ENCODE peak calls at places on chromosomes 2 and 18, in six cellular contexts. V is brain microvascular endothelial cell, R is BJ, Y is A673, Q is astrocyte, P is gastrocnemius medialis. B is an unnamed sample. For H3K27me3, the result is how much of the 10 kb centered on the place peaks cover.

GRCh38 chr2:206408323-206409320 is 34.7 kb upstream of the ADAM23 start:
- DNase-seq in V (no peak), R (no peak), Y (no peak), Q (no peak), P (no peak), B (no peak)

GRCh38 chr2:8003462-8004075 is 678.3 kb upstream of the ID2 start:
- DNase-seq in V (peak), R (peak), Y (peak), Q (peak), P (peak), B (peak)

GRCh38 chr2:31931916-31932315 is 78.9 kb downstream of the MEMO1 start:
- DNase-seq in V (no peak), R (no peak), Y (no peak), Q (no peak), P (no peak), B (no peak)

GRCh38 chr2:23760746-23761145 is 166.2 kb downstream of the ATAD2B start:
- DNase-seq in V (no peak), R (no peak), Y (peak), Q (peak), P (no peak), B (no peak)

GRCh38 chr2:7835693-7836680 is 845.9 kb upstream of the ID2 start:
- DNase-seq in V (no peak), R (no peak), Y (no peak), Q (no peak), P (no peak), B (no peak)

GRCh38 chr2:138086556-138086955 is 122.3 kb downstream of the HNMT start:
- DNase-seq in V (no peak), R (no peak), Y (no peak), Q (peak), P (no peak), B (peak)

GRCh38 chr2:27393225-27393624 is 12.7 kb upstream of the ZNF513 start:
- DNase-seq in V (no peak), R (no peak), Y (no peak), Q (no peak), P (no peak), B (no peak)

GRCh38 chr2:208250401-208250800 is 4.5 kb downstream of the IDH1 start:
- DNase-seq in V (no peak), R (no peak), Y (no peak), Q (no peak), P (no peak), B (no peak)

GRCh38 chr2:217394510-217395351 is 534.9 kb upstream of the TNP1 start:
- DNase-seq in V (no peak), R (no peak), Y (no peak), Q (peak), P (no peak), B (no peak)

GRCh38 chr2:42115588-42115987 is 53.6 kb upstream of the EML4 start:
- DNase-seq in V (no peak), R (no peak), Y (no peak), Q (no peak), P (no peak), B (no peak)

GRCh38 chr18:44521673-44522032 is 159.0 kb upstream of the SETBP1 start:
- DNase-seq in V (no peak), R (no peak), Y (no peak), Q (peak), P (no peak), B (no peak)

GRCh38 chr18:39198376-39198775 is 1632.8 kb upstream of the CELF4 start:
- DNase-seq in V (no peak), R (no peak), Y (no peak), Q (peak), P (no peak), B (peak)

GRCh38 chr18:24136967-24137373 is 1.9 kb upstream of the CABYR start:
- DNase-seq in V (no peak), R (no peak), Y (no peak), Q (peak), P (no peak), B (no peak)

GRCh38 chr2:112938904-112939303 is 27.9 kb downstream of the IL37 start:
- DNase-seq in V (peak), R (no peak), Y (no peak), Q (peak), P (no peak), B (no peak)

GRCh38 chr18:37481491-37481890 is 84.1 kb downstream of the CELF4 start:
- DNase-seq in V (no peak), R (no peak), Y (no peak), Q (no peak), P (no peak), B (peak)

GRCh38 chr18:37483221-37483971 is 82.2 kb downstream of the CELF4 start:
- DNase-seq in V (peak), R (no peak), Y (peak), Q (peak), P (no peak), B (no peak)

GRCh38 chr18:37482433-37482832 is 83.2 kb downstream of the CELF4 start:
- DNase-seq in V (no peak), R (no peak), Y (no peak), Q (no peak), P (no peak), B (no peak)

GRCh38 chr18:37483984-37484892 is 81.4 kb downstream of the CELF4 start:
- DNase-seq in V (no peak), R (no peak), Y (no peak), Q (no peak), P (no peak), B (no peak)

GRCh38 chr18:37481058-37481457 is 84.5 kb downstream of the CELF4 start:
- DNase-seq in V (no peak), R (no peak), Y (no peak), Q (no peak), P (no peak), B (no peak)
- H3K27me3 ChIP-seq in V (under half), R (under half), Y (half or more), Q (under half), P (under half), B (under half)

GRCh38 chr18:57447154-57447621 is 12.0 kb downstream of the ONECUT2 start:
- DNase-seq in V (peak), R (no peak), Y (peak), Q (peak), P (no peak), B (no peak)

GRCh38 chr18:57443716-57444115 is 8.5 kb downstream of the ONECUT2 start:
- DNase-seq in V (no peak), R (no peak), Y (no peak), Q (no peak), P (no peak), B (no peak)

GRCh38 chr18:57444301-57444759 is 9.2 kb downstream of the ONECUT2 start:
- DNase-seq in V (no peak), R (no peak), Y (no peak), Q (no peak), P (no peak), B (no peak)

GRCh38 chr18:57445488-57446319 is 10.5 kb downstream of the ONECUT2 start:
- DNase-seq in V (no peak), R (no peak), Y (no peak), Q (no peak), P (no peak), B (no peak)

DNA sequence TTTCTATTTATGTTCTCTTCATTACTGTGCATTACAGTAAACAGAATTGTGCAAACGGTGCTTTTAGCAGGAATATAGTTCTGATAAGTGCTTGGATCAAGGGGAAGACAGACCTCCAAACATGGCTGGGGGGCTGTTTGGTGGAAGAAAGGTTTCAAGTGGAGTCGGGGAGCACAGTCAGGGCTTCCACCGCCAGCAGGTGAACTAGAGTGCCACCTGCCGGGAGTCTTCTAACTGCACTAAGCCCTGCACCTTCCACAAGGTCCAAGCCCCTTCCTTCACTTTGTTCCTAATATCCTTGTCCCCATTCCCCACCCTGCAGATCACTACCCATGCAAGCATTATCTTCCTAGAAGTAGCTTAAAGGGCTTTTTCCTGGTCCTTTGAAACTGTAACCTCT is 11.1 kb downstream of the ONECUT2 start:
- DNase-seq in V (no peak), R (no peak), Y (no peak), Q (no peak), P (no peak), B (no peak)
- H3K27me3 ChIP-seq in V (under half), R (under half), Y (half or more), Q (under half), P (under half), B (under half)

DNA sequence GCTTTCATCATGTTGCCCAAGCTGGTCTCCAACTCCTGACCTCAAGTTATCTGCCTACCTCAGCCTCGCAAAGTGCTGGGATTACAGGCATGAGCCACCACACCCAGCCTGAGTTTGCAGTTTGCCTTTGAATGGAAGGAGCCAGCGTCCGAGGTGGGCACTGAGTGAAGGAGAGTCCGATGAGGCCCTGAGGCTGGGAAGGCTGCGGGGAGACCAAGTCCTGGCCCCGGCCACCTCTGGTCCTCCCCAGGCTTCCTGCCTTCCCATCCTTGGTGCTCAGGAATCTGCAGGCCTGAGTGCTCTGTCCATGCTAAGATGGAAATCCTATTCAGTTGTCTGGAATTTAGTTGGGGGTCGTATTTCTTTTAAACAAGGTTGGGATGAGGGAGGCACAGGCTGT is 82.9 kb downstream of the SMIM21 start:
- DNase-seq in V (no peak), R (no peak), Y (no peak), Q (no peak), P (no peak), B (no peak)
- H3K27me3 ChIP-seq in V (under half), R (under half), Y (under half), Q (under half), P (under half), B (under half)

DNA sequence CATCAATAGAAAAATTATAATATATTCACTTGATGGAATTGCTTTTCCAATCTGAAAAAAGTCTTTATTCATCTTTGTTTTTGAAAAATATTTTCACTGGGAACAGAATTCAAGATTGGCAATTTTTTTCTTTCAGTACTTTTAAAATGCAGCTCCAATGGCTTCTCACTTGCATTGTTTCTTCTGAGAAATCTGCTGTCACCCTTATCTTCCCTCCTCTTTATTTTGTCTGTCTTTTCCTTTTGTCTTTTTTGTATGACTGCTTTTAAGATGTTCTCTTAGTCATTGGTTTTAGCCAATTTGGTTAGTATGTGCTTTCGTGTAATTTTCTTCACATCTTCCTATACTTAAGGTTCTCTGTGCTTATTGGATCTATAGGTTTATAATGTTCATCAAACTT is 37.1 kb upstream of the COPS8 start:
- DNase-seq in V (no peak), R (no peak), Y (no peak), Q (no peak), P (no peak), B (no peak)
- H3K27me3 ChIP-seq in V (under half), R (under half), Y (under half), Q (under half), P (under half), B (under half)

GRCh38 chr2:120474486-120474885 is 128.6 kb downstream of the INHBB start:
- DNase-seq in V (no peak), R (no peak), Y (no peak), Q (no peak), P (no peak), B (no peak)

GRCh38 chr2:120472031-120472430 is 126.1 kb downstream of the INHBB start:
- DNase-seq in V (no peak), R (no peak), Y (no peak), Q (no peak), P (no peak), B (no peak)

GRCh38 chr2:120473522-120474271 is 127.8 kb downstream of the INHBB start:
- DNase-seq in V (no peak), R (no peak), Y (no peak), Q (no peak), P (no peak), B (no peak)

GRCh38 chr2:120471166-120471565 is 125.2 kb downstream of the INHBB start:
- DNase-seq in V (no peak), R (no peak), Y (no peak), Q (no peak), P (no peak), B (no peak)

DNA sequence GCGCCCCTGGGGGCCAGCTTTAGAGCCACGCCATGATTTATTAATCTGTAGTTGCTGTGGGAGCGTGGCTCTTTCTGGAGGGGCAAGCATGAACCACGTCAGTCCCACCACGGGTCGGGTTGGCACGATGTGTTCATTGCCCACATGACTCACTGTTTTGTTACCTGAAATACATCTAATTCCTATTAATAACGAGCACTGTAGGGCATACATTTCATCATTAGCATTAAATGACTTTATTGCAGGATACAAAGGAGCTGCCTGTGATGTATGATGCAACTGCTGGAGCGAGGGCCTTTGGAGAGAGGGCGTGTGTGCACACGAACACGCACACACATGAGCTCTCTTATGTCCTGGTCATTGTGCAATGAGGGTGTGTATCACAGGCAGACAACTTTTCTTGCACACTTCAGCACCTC is 127.0 kb downstream of the INHBB start:
- DNase-seq in V (no peak), R (no peak), Y (no peak), Q (no peak), P (no peak), B (no peak)
- H3K27me3 ChIP-seq in V (under half), R (under half), Y (under half), Q (under half), P (under half), B (under half)

DNA sequence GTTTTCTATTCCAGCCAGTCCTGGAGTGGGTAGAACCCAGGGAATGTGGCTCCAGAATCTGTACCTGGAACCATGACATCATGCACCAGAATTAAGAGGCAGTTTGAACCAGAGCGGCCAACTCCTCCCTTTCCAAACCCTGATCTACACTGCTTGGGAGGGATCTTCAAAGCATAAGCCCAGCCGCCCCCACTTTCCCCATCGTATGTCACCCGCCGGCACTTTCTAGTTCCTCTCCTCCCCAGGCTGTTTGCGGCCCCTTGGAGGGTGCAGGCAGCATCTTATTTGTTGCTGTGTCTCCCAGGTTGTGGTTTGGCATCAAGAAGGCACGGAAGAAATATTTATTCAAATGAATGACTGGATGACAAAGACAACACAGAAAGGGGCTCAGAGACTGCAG is 306.0 kb downstream of the EIPR1 start:
- DNase-seq in V (no peak), R (no peak), Y (no peak), Q (no peak), P (no peak), B (no peak)
- H3K27me3 ChIP-seq in V (under half), R (under half), Y (under half), Q (under half), P (under half), B (under half)

B was measured in MG63.